ENCODE peak calls at places on chromosomes 3 and 15, in ten cellular contexts. S is left ventricle myocardium inferior, P is hypothalamus, K is NCI-H1092, E is skeletal muscle cell, F is left colon, C is sciatic nerve, G is SIG-M5, A is amniotic stem cell, Z is NCI-H345. L is an unnamed sample.

GRCh38 chr3:191997579-191998268 is 536.8 kb downstream of the PYDC2 start:
- DNase-seq in Z (no peak), E (no peak), P (no peak), F (no peak), G (no peak), C (no peak), A (no peak), S (no peak), K (no peak), L (no peak)

GRCh38 chr3:165837058-165837525 is at the start of gene BCHE:
- DNase-seq in C (no peak), K (no peak), A (no peak), P (no peak), S (peak), F (peak), E (peak), Z (peak), G (no peak), L (peak)

GRCh38 chr15:58498821-58499580 is 67.2 kb downstream of the LIPC start:
- DNase-seq in K (no peak), Z (no peak), F (no peak), C (no peak), E (peak), A (peak), G (no peak), S (no peak), P (no peak), L (no peak)

GRCh38 chr3:78497692-78498091 is 1270.1 kb downstream of the ROBO1 start:
- DNase-seq in E (no peak), G (no peak), F (no peak), P (no peak), Z (no peak), C (no peak), A (no peak), K (no peak), S (no peak), L (no peak)

GRCh38 chr3:161349529-161350278 is 21.6 kb downstream of the SPTSSB start:
- DNase-seq in K (no peak), P (no peak), A (peak), S (no peak), C (no peak), F (no peak), Z (no peak), E (peak), G (peak), L (no peak)

GRCh38 chr3:57818772-57819171 is 62.7 kb downstream of the SLMAP start:
- DNase-seq in G (no peak), K (no peak), S (no peak), C (no peak), A (no peak), P (no peak), Z (no peak), E (no peak), F (no peak), L (no peak)

GRCh38 chr3:5002174-5002870 is 23.1 kb downstream of the BHLHE40 start:
- DNase-seq in K (no peak), Z (no peak), S (no peak), G (no peak), F (no peak), E (no peak), C (no peak), A (no peak), P (no peak), L (no peak)

GRCh38 chr3:193768069-193768391 is 175.0 kb downstream of the OPA1 start:
- DNase-seq in C (no peak), S (no peak), K (no peak), Z (peak), P (no peak), G (no peak), A (no peak), F (no peak), E (peak), L (no peak)

GRCh38 chr15:82852906-82853635 is 43.6 kb downstream of the WHAMM start:
- DNase-seq in G (no peak), E (no peak), P (no peak), F (no peak), K (no peak), Z (no peak), C (no peak), A (no peak), S (no peak), L (peak)

GRCh38 chr15:31398677-31399260 is 72.1 kb downstream of the KLF13 start:
- DNase-seq in G (no peak), E (no peak), P (no peak), K (no peak), F (peak), Z (no peak), A (no peak), S (peak), C (no peak), L (no peak)

GRCh38 chr15:38868326-38869114 is 303.9 kb upstream of the RASGRP1 start:
- DNase-seq in A (peak), G (no peak), S (no peak), P (no peak), F (no peak), K (no peak), C (no peak), Z (no peak), E (peak), L (no peak)

GRCh38 chr3:31810991-31811433 is 170.1 kb downstream of the OSBPL10 start:
- DNase-seq in F (no peak), Z (no peak), A (no peak), G (no peak), K (no peak), E (no peak), P (no peak), C (no peak), S (no peak), L (no peak)

GRCh38 chr3:101779808-101780366 is 876 bp downstream of the NXPE3 start:
- DNase-seq in C (no peak), S (no peak), A (no peak), E (no peak), G (no peak), K (peak), Z (no peak), F (no peak), P (no peak), L (no peak)

GRCh38 chr3:130480736-130481135 is 36.2 kb upstream of the COL6A6 start:
- DNase-seq in F (no peak), C (no peak), Z (no peak), E (peak), G (no peak), K (no peak), P (no peak), A (peak), S (no peak), L (no peak)

GRCh38 chr3:37996785-37997301 is 6.3 kb downstream of the VILL start:
- DNase-seq in G (peak), C (peak), K (peak), S (peak), Z (peak), E (peak), F (peak), P (no peak), A (peak), L (peak)